ENCODE peak calls at places on chromosomes 7 and 10, in seven cellular contexts. M, W, I, L, Q, F and J are unnamed samples.

GRCh38 chr7:46123-46829 is 146.1 kb upstream of the FAM20C start:
- DNase-seq in L (no peak), I (no peak), Q (no peak), F (no peak), W (no peak), M (no peak), J (no peak)

GRCh38 chr10:121732676-121733445 is 134.6 kb upstream of the FGFR2 start:
- DNase-seq in I (no peak), W (no peak), Q (no peak), M (peak; percentile 64), F (peak; percentile 69), L (no peak), J (no peak)

GRCh38 chr7:39952378-39952777 is 2.3 kb downstream of the CDK13 start:
- DNase-seq in F (no peak), Q (no peak), M (no peak), L (peak; percentile 9), I (no peak), W (no peak), J (no peak)

GRCh38 chr10:43211431-43212042 is 55.3 kb downstream of the RASGEF1A start:
- DNase-seq in M (no peak), L (no peak), I (no peak), F (no peak), W (no peak), Q (no peak), J (no peak)

GRCh38 chr7:12674053-12674452 is 13.4 kb upstream of the ARL4A start:
- DNase-seq in L (no peak), Q (no peak), W (no peak), M (no peak), F (no peak), I (no peak), J (no peak)

GRCh38 chr10:17138450-17139062 is 8.9 kb upstream of the CUBN start:
- DNase-seq in Q (no peak), I (no peak), W (no peak), L (no peak), M (no peak), F (no peak), J (no peak)

GRCh38 chr10:77949167-77949566 is 22.6 kb upstream of the DLG5 start:
- DNase-seq in I (peak; percentile 50), M (peak; percentile 99), F (peak; percentile 67), L (peak; percentile 74), W (peak; percentile 64), Q (no peak), J (no peak)

GRCh38 chr10:21069278-21069677 is 172.2 kb upstream of the NEBL start:
- DNase-seq in F (no peak), L (no peak), M (no peak), W (peak; percentile 30), Q (no peak), I (no peak), J (no peak)

GRCh38 chr7:50336909-50337703 is 32.6 kb downstream of the IKZF1 start:
- DNase-seq in I (no peak), F (no peak), Q (no peak), L (no peak), W (no peak), M (no peak), J (no peak)

GRCh38 chr10:17643755-17644484 is at the start of gene STAM:
- DNase-seq in L (peak; percentile 85), Q (peak; percentile 90), M (peak; percentile 96), W (peak; percentile 95), I (peak; percentile 95), F (peak; percentile 96), J (peak; percentile 92)

GRCh38 chr7:22251284-22251683 is 105.7 kb downstream of the RAPGEF5 start:
- DNase-seq in I (no peak), L (no peak), W (no peak), M (peak; percentile 27), F (peak; percentile 49), Q (no peak), J (no peak)

GRCh38 chr10:23404461-23404980 is 34.4 kb upstream of the OTUD1 start:
- DNase-seq in I (no peak), W (no peak), F (no peak), Q (no peak), L (no peak), M (no peak), J (no peak)

GRCh38 chr7:5197811-5198210 is 7.8 kb downstream of the WIPI2 start:
- DNase-seq in I (no peak), W (no peak), L (no peak), M (no peak), F (no peak), Q (no peak), J (no peak)

GRCh38 chr7:105678811-105679495 is 97.7 kb upstream of the EFCAB10 start:
- DNase-seq in W (no peak), M (peak; percentile 49), I (no peak), Q (no peak), F (no peak), L (no peak), J (peak; percentile 85)

GRCh38 chr10:124798364-124798763 is 3.3 kb upstream of the ABRAXAS2 start:
- DNase-seq in Q (no peak), L (no peak), F (no peak), M (peak; percentile 26), I (no peak), W (no peak), J (no peak)

GRCh38 chr7:64463636-64464375 is 99.1 kb downstream of the ZNF680 start:
- DNase-seq in M (no peak), I (no peak), Q (no peak), W (no peak), F (no peak), L (peak; percentile 56), J (peak; percentile 72)

GRCh38 chr10:50396491-50397311 is 145.4 kb upstream of the ASAH2 start:
- DNase-seq in M (no peak), L (peak; percentile 75), F (no peak), Q (no peak), I (no peak), W (no peak), J (no peak)

GRCh38 chr10:1368772-1369171 is 312.6 kb downstream of the WDR37 start:
- DNase-seq in L (no peak), Q (peak; percentile 29), M (peak; percentile 78), W (peak; percentile 66), I (peak; percentile 77), F (peak; percentile 83), J (peak; percentile 66)

GRCh38 chr10:66931340-66931948 is 5.6 kb downstream of the LRRTM3 start:
- DNase-seq in W (peak; percentile 72), F (peak; percentile 74), I (peak; percentile 75), Q (no peak), M (peak; percentile 67), L (peak; percentile 48), J (no peak)

GRCh38 chr7:105857009-105857952 is 19.1 kb downstream of the ATXN7L1 start:
- DNase-seq in W (no peak), I (no peak), F (no peak), M (no peak), L (no peak), Q (no peak), J (no peak)

GRCh38 chr10:103718247-103718620 is 137.1 kb downstream of the SH3PXD2A start:
- DNase-seq in W (no peak), F (no peak), Q (no peak), L (no peak), I (no peak), M (no peak), J (no peak)

GRCh38 chr10:64091889-64092288 is 570.7 kb downstream of the REEP3 start:
- DNase-seq in L (no peak), I (peak; percentile 35), Q (no peak), F (peak; percentile 52), M (peak; percentile 59), W (peak; percentile 47), J (no peak)

GRCh38 chr10:133528845-133529575 is 1.8 kb downstream of the CYP2E1 start:
- DNase-seq in W (no peak), M (no peak), F (no peak), L (peak; percentile 7), I (no peak), Q (no peak), J (no peak)

GRCh38 chr10:71451754-71452153 is 55.0 kb downstream of the CDH23 start:
- DNase-seq in F (no peak), I (no peak), L (no peak), W (no peak), Q (no peak), M (no peak), J (no peak)

GRCh38 chr7:85529831-85530230 is 343.0 kb upstream of the SEMA3D start:
- DNase-seq in L (peak; percentile 94), M (no peak), F (no peak), I (no peak), Q (no peak), W (no peak), J (no peak)

GRCh38 chr7:2224491-2224928 is 8.2 kb downstream of the MAD1L1 start:
- DNase-seq in M (no peak), W (no peak), Q (no peak), I (no peak), L (no peak), F (no peak), J (no peak)

GRCh38 chr7:2225830-2226229 is 6.9 kb downstream of the MAD1L1 start:
- DNase-seq in Q (no peak), M (no peak), L (no peak), W (no peak), I (no peak), F (no peak), J (no peak)

GRCh38 chr7:2223321-2223720 is 9.4 kb downstream of the MAD1L1 start:
- DNase-seq in W (no peak), Q (no peak), I (no peak), F (no peak), L (no peak), M (no peak), J (no peak)

GRCh38 chr7:2225336-2225735 is 7.4 kb downstream of the MAD1L1 start:
- DNase-seq in F (no peak), W (no peak), L (no peak), M (no peak), I (no peak), Q (no peak), J (no peak)

DNA sequence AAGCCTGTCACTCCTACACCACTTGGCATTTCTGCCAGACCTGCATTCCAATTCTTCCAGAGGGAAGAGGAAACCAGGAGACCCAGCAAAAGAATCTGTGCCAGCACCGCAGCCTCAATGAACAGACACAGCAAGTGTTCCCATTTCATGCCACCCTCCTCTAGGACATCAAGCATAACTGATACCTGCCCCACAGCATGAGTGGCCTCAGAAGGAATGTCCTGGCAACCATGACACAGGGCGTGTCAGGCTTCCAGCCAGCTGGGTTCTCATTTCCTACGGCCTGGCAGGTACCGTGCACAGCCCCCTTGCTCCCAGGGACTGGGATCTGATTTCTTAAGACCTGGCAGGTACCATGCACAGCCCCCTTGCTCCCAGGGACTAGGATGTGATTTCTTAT is 7.8 kb downstream of the MAD1L1 start:
- DNase-seq in W (no peak), F (no peak), Q (no peak), M (no peak), I (no peak), L (no peak), J (no peak)
- H3K27ac ChIP-seq in W (no peak overlapping the region), F (no peak overlapping the region), Q (no peak overlapping the region), M (no peak overlapping the region), I (no peak overlapping the region), L (no peak overlapping the region), J (no peak overlapping the region)

GRCh38 chr10:132163278-132163765 is 23.4 kb upstream of the DPYSL4 start:
- DNase-seq in M (peak; percentile 93), I (no peak), Q (peak; percentile 27), L (no peak), F (peak; percentile 87), W (peak; percentile 64), J (no peak)
- H3K27ac ChIP-seq in M (no peak overlapping the region), I (no peak overlapping the region), Q (no peak overlapping the region), L (no peak overlapping the region), F (no peak overlapping the region), W (no peak overlapping the region), J (no peak overlapping the region)

GRCh38 chr7:1112109-1112508 is 24.2 kb downstream of the GPER1 start:
- DNase-seq in Q (no peak), M (no peak), F (no peak), I (no peak), L (no peak), W (no peak), J (no peak)
- H3K27ac ChIP-seq in Q (no peak overlapping the region), M (no peak overlapping the region), F (no peak overlapping the region), I (no peak overlapping the region), L (no peak overlapping the region), W (no peak overlapping the region), J (no peak overlapping the region)

GRCh38 chr10:88966785-88967184 is 14.2 kb upstream of the ACTA2 start:
- DNase-seq in L (no peak), W (no peak), M (no peak), I (no peak), F (no peak), Q (no peak), J (no peak)
- H3K27ac ChIP-seq in L (no peak overlapping the region), W (peak overlapping the region; percentile 65), M (no peak overlapping the region), I (no peak overlapping the region), F (no peak overlapping the region), Q (no peak overlapping the region), J (peak overlapping the region; percentile 85)